ENCODE peak calls at places on chromosome 17, in eight cellular contexts. M is nephron progenitor cell, U is cardiac fibroblast, H is PC-3, Z is hepatocyte, S is HCT116, Q is osteoblast, C is GM06990. V is an unnamed sample.

GRCh38 chr17:9924735-9925191 is 19.7 kb upstream of the RCVRN start:
- DNase-seq in H (peak), Z (peak), Q (peak), C (peak), U (peak), S (peak), M (peak), V (peak)

GRCh38 chr17:33501185-33501584 is 208.1 kb upstream of the ASIC2 start:
- DNase-seq in Z (no peak), C (no peak), S (no peak), Q (no peak), M (no peak), U (no peak), H (no peak), V (no peak)

GRCh38 chr17:69523252-69523861 is 108.9 kb downstream of the MAP2K6 start:
- DNase-seq in S (peak), C (no peak), M (peak), U (peak), Q (no peak), Z (peak), H (peak), V (no peak)

GRCh38 chr17:48048321-48049140 is at the start of gene NFE2L1:
- DNase-seq in M (peak), Q (peak), U (peak), H (peak), Z (peak), C (no peak), S (peak), V (peak)

GRCh38 chr17:49201481-49201927 is 8.9 kb downstream of the GNGT2 start:
- DNase-seq in Q (peak), S (no peak), U (peak), Z (no peak), M (no peak), H (no peak), C (no peak), V (no peak)

GRCh38 chr17:61658183-61658582 is 67.2 kb upstream of the NACA2 start:
- DNase-seq in C (no peak), S (no peak), M (no peak), Z (no peak), U (no peak), H (no peak), Q (no peak), V (no peak)

GRCh38 chr17:49508061-49508865 is 13.2 kb downstream of the NGFR start:
- DNase-seq in Q (peak), H (peak), C (no peak), Z (peak), U (no peak), S (peak), M (no peak), V (no peak)

GRCh38 chr17:69222707-69223106 is 5.9 kb downstream of the ABCA10 start:
- DNase-seq in M (no peak), U (no peak), H (no peak), Q (no peak), S (no peak), Z (no peak), C (no peak), V (no peak)

GRCh38 chr17:80878876-80879722 is 112.5 kb upstream of the CHMP6 start:
- DNase-seq in S (no peak), U (no peak), Q (peak), H (no peak), C (no peak), Z (no peak), M (no peak), V (no peak)

GRCh38 chr17:46853896-46854444 is 2.6 kb downstream of the WNT9B start:
- DNase-seq in Z (peak), C (no peak), S (no peak), M (no peak), U (peak), Q (peak), H (peak), V (no peak)

GRCh38 chr17:67246398-67246647 is 1.3 kb upstream of the HELZ start:
- DNase-seq in S (no peak), H (no peak), Z (no peak), U (no peak), M (no peak), C (no peak), Q (no peak), V (no peak)

GRCh38 chr17:60645918-60646523 is 31.6 kb upstream of the BCAS3 start:
- DNase-seq in C (no peak), H (no peak), M (no peak), Z (no peak), S (no peak), Q (no peak), U (no peak), V (no peak)

GRCh38 chr17:77421635-77421982 is 280.8 kb downstream of the SEC14L1 start:
- DNase-seq in U (no peak), Q (peak), H (no peak), S (no peak), C (no peak), M (no peak), Z (no peak), V (no peak)

GRCh38 chr17:82321947-82322466 is 4.6 kb upstream of the CD7 start:
- DNase-seq in U (no peak), S (no peak), C (no peak), H (no peak), Z (no peak), Q (no peak), M (no peak), V (no peak)

GRCh38 chr17:8696951-8697745 is 47.5 kb downstream of the CCDC42 start:
- DNase-seq in S (no peak), C (no peak), H (no peak), M (peak), Q (peak), U (no peak), Z (peak), V (no peak)

GRCh38 chr17:8695241-8695640 is 49.4 kb downstream of the CCDC42 start:
- DNase-seq in S (no peak), M (no peak), Z (no peak), H (no peak), Q (no peak), U (no peak), C (no peak), V (no peak)

GRCh38 chr17:8698142-8699050 is 46.2 kb downstream of the CCDC42 start:
- DNase-seq in C (no peak), U (peak), Q (no peak), H (no peak), S (no peak), M (peak), Z (peak), V (no peak)

GRCh38 chr17:8695916-8696415 is 48.7 kb downstream of the CCDC42 start:
- DNase-seq in H (no peak), U (no peak), C (no peak), Z (no peak), M (no peak), Q (no peak), S (no peak), V (no peak)

GRCh38 chr17:8696456-8696855 is 48.2 kb downstream of the CCDC42 start:
- DNase-seq in H (no peak), U (no peak), S (no peak), C (no peak), M (peak), Z (no peak), Q (peak), V (no peak)
- TF ChIP-seq CTCF in H (no peak), U (no peak), S (no peak), C (no peak), M (no peak), Z (peak), Q (no peak), V (no peak)

GRCh38 chr17:20010099-20010863 is 1.1 kb downstream of the SPECC1 start:
- DNase-seq in Z (peak), U (peak), M (no peak), S (peak), H (peak), C (no peak), Q (peak), V (peak)
- TF ChIP-seq CTCF in Z (peak), U (peak), M (no peak), S (peak), H (peak), C (no peak), Q (peak), V (peak)

DNA sequence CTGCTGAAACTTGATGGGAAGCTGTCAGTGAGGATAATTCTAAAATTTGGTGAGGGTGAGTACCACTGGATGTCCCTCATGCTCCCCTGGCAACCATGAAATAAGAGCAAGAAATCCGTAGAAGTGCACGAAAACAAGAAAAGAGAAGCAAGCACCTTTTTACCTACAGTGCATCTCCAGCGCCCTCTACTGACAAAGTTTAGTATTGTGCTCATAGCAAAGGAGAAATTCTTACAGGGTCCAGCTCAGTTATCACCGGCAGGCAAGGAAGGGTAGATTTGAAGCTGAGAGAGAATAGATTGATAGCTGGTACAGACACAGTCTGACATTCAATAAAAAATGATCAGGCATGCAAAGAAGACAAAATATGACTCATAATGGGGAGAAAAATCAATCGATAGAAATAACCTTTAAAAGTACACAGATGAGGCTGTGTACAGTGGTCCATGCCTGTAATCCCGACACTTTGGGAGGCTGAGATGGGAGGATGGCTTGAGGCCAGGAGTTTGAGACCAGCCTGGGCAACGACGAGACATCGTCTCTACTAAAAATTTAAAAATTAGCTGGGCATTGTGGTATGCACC is 28.3 kb upstream of the TEX2 start:
- DNase-seq in C (no peak), H (peak), Q (no peak), Z (no peak), M (no peak), U (peak), S (no peak), V (no peak)
- TF ChIP-seq CTCF in C (peak), H (peak), Q (peak), Z (peak), M (no peak), U (peak), S (peak), V (peak)

GRCh38 chr17:74355065-74355464 is 6.6 kb downstream of the BTBD17 start:
- DNase-seq in C (no peak), Z (no peak), H (no peak), S (no peak), Q (no peak), M (no peak), U (no peak), V (no peak)

GRCh38 chr17:74353446-74354060 is 8.1 kb downstream of the BTBD17 start:
- DNase-seq in C (no peak), U (no peak), Z (no peak), Q (no peak), H (no peak), S (no peak), M (no peak), V (no peak)

GRCh38 chr17:74351552-74352210 is 10.0 kb downstream of the BTBD17 start:
- DNase-seq in U (no peak), M (peak), Z (peak), C (no peak), S (no peak), Q (peak), H (no peak), V (no peak)

GRCh38 chr17:74354561-74354960 is 7.1 kb downstream of the BTBD17 start:
- DNase-seq in S (no peak), Z (no peak), Q (peak), M (no peak), H (no peak), C (no peak), U (no peak), V (no peak)

DNA sequence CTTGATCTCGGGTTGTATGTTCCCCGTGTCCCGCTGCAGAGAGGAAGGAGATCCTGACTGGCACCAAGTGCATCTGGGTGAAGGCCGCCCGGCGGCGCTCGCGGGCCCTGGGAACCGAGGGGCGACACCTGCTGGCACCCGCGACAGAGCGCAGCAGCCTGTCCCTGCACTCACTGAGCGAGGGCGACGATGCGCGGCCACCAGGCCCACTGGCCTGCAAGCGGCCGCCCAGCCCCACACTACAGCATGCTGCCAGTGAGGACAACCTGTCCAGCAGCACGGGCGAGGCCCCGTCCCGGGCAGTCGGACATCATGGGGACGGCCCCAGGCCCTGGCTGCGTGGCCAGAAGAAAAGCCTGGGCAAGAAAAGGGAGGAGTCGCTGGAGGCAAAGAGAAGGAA is 7.5 kb downstream of the BTBD17 start:
- DNase-seq in S (peak), U (peak), Q (peak), M (peak), H (peak), C (peak), Z (peak), V (peak)
- TF ChIP-seq CTCF in S (peak), U (peak), Q (peak), M (peak), H (peak), C (peak), Z (peak), V (peak)

V was measured in neural crest cell.